ENCODE peak calls at places on chromosomes 2 and 18, in four cellular contexts. One of them, this sample, is unnamed.

GRCh38 chr2:8477511-8478132 is 204.2 kb upstream of the ID2 start:
- DNase-seq in esophagus muscularis mucosa: no peak
- DNase-seq in A673: peak; percentile 43
- DNase-seq in fibroblast of lung: no peak
- DNase-seq in this sample: peak; percentile 87

GRCh38 chr18:63708650-63709049 is 5.9 kb downstream of the SERPINB11 start:
- DNase-seq in esophagus muscularis mucosa: no peak
- DNase-seq in A673: no peak
- DNase-seq in fibroblast of lung: peak; percentile 32
- DNase-seq in this sample: no peak

GRCh38 chr2:189276277-189276676 is 96.7 kb upstream of the COL5A2 start:
- DNase-seq in esophagus muscularis mucosa: no peak
- DNase-seq in A673: peak; percentile 53
- DNase-seq in fibroblast of lung: peak; percentile 98
- DNase-seq in this sample: no peak

GRCh38 chr2:88472811-88473210 is 20.3 kb upstream of the FOXI3 start:
- DNase-seq in esophagus muscularis mucosa: no peak
- DNase-seq in A673: no peak
- DNase-seq in fibroblast of lung: no peak
- DNase-seq in this sample: no peak

GRCh38 chr2:159108178-159108893 is 139.9 kb downstream of the TANC1 start:
- DNase-seq in esophagus muscularis mucosa: no peak
- DNase-seq in A673: no peak
- DNase-seq in fibroblast of lung: no peak
- DNase-seq in this sample: no peak

GRCh38 chr2:236777408-236777807 is 207.8 kb downstream of the ACKR3 start:
- DNase-seq in esophagus muscularis mucosa: no peak
- DNase-seq in A673: no peak
- DNase-seq in fibroblast of lung: no peak
- DNase-seq in this sample: no peak

GRCh38 chr2:23453936-23454460 is 69.0 kb downstream of the KLHL29 start:
- DNase-seq in esophagus muscularis mucosa: no peak
- DNase-seq in A673: no peak
- DNase-seq in fibroblast of lung: no peak
- DNase-seq in this sample: peak; percentile 19

GRCh38 chr2:7886665-7887064 is 795.2 kb upstream of the ID2 start:
- DNase-seq in esophagus muscularis mucosa: peak; percentile 12
- DNase-seq in A673: no peak
- DNase-seq in fibroblast of lung: no peak
- DNase-seq in this sample: no peak

GRCh38 chr2:5549061-5549601 is 143.1 kb upstream of the SOX11 start:
- DNase-seq in esophagus muscularis mucosa: no peak
- DNase-seq in A673: no peak
- DNase-seq in fibroblast of lung: peak; percentile 45
- DNase-seq in this sample: no peak

GRCh38 chr2:232365621-232366321 is 12.8 kb upstream of the ALPP start:
- DNase-seq in esophagus muscularis mucosa: no peak
- DNase-seq in A673: no peak
- DNase-seq in fibroblast of lung: no peak
- DNase-seq in this sample: peak; percentile 56

GRCh38 chr2:232367016-232367415 is 11.5 kb upstream of the ALPP start:
- DNase-seq in esophagus muscularis mucosa: no peak
- DNase-seq in A673: no peak
- DNase-seq in fibroblast of lung: no peak
- DNase-seq in this sample: no peak

GRCh38 chr2:232369126-232369955 is 9.2 kb upstream of the ALPP start:
- DNase-seq in esophagus muscularis mucosa: no peak
- DNase-seq in A673: no peak
- DNase-seq in fibroblast of lung: no peak
- DNase-seq in this sample: no peak

GRCh38 chr2:232368311-232368731 is 10.2 kb upstream of the ALPP start:
- DNase-seq in esophagus muscularis mucosa: no peak
- DNase-seq in A673: no peak
- DNase-seq in fibroblast of lung: no peak
- DNase-seq in this sample: no peak

DNA sequence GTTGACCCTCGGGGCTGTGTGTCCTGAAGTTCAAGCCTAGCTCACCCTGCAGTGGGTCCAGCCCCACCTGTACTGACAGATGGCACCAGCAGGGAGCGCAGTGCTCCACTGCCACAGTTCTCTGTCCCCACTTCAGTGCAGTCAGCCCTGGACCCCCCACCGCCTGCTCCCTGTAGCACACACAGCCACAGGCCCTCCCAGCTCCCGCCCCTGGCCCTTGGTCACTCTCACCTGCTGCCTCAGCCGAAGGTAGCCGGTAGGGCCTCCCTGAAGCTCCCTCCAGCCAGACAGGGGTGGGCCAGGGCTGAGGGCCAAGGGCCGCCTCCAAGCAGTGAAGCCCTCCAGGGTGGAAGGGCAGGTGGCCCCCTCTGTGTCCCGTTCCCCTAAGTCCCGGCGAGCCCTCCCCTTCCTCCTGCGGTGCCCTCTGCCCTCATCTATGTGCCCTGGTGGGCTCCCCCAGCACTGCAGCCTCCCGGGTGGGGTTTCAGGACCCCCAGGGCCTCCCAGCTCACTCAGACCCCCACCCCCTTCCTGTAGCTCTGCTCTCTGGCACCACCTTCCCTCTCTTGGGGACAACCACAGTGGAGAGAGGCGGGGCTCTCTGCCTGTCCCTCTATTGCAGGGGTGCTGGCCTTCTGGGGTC is 10.8 kb upstream of the ALPP start:
- DNase-seq in esophagus muscularis mucosa: no peak
- DNase-seq in A673: no peak
- DNase-seq in fibroblast of lung: no peak
- DNase-seq in this sample: peak; percentile 48
- TF ChIP-seq CTCF in esophagus muscularis mucosa: no peak
- TF ChIP-seq CTCF in A673: no peak
- TF ChIP-seq CTCF in fibroblast of lung: no peak
- TF ChIP-seq CTCF in this sample: peak; percentile 28

DNA sequence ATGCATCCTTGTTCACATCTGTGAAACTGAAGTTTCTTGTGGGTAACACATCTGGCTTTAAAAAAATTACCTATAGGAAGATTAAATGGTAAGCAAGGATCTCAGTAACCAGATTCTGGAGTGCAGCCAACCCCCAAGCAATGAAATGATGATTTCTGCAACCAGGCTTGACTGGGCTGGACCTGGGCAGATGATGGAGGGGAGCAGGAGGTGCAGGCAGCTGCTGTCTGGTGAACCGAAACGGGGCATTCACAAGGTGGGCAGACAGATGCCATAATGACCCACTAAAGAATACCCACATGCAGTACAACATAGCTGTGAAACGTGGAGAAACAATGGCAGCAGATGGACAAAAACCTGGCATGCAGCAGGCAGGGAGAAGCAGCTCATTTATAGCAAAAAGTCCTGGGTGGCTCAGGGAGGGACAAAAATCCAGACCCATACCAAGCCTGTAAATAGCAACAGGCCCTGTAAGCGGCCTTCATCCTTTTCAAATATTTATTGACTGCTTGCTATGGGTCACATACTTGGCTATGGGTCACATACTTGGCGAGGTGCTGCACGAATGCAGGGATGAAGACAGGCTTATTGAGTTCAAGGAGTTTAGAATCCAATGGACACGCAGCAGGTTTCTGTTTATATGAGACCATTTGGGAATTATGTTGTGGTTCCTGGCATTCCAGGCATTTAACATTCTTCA is 244.6 kb downstream of the HRH4 start:
- DNase-seq in esophagus muscularis mucosa: no peak
- DNase-seq in A673: no peak
- DNase-seq in fibroblast of lung: peak; percentile 81
- DNase-seq in this sample: no peak
- H3K4me3 ChIP-seq in esophagus muscularis mucosa: no peak overlapping the region
- H3K4me3 ChIP-seq in A673: no peak overlapping the region
- H3K4me3 ChIP-seq in fibroblast of lung: no peak overlapping the region
- H3K4me3 ChIP-seq in this sample: no peak overlapping the region

GRCh38 chr2:49465157-49465831 is 311.0 kb upstream of the FSHR start:
- DNase-seq in esophagus muscularis mucosa: no peak
- DNase-seq in A673: no peak
- DNase-seq in fibroblast of lung: no peak
- DNase-seq in this sample: no peak

GRCh38 chr2:49459314-49459993 is 305.1 kb upstream of the FSHR start:
- DNase-seq in esophagus muscularis mucosa: no peak
- DNase-seq in A673: no peak
- DNase-seq in fibroblast of lung: no peak
- DNase-seq in this sample: no peak
- TF ChIP-seq CTCF in esophagus muscularis mucosa: no peak
- TF ChIP-seq CTCF in A673: no peak
- TF ChIP-seq CTCF in fibroblast of lung: no peak
- TF ChIP-seq CTCF in this sample: no peak

GRCh38 chr2:70766357-70767093 is 1.5 kb downstream of the ADD2 start:
- DNase-seq in esophagus muscularis mucosa: no peak
- DNase-seq in A673: no peak
- DNase-seq in fibroblast of lung: no peak
- DNase-seq in this sample: no peak
- H3K4me3 ChIP-seq in esophagus muscularis mucosa: peak overlapping the region; percentile 47
- H3K4me3 ChIP-seq in A673: peak overlapping the region; percentile 53
- H3K4me3 ChIP-seq in fibroblast of lung: no peak overlapping the region
- H3K4me3 ChIP-seq in this sample: no peak overlapping the region

DNA sequence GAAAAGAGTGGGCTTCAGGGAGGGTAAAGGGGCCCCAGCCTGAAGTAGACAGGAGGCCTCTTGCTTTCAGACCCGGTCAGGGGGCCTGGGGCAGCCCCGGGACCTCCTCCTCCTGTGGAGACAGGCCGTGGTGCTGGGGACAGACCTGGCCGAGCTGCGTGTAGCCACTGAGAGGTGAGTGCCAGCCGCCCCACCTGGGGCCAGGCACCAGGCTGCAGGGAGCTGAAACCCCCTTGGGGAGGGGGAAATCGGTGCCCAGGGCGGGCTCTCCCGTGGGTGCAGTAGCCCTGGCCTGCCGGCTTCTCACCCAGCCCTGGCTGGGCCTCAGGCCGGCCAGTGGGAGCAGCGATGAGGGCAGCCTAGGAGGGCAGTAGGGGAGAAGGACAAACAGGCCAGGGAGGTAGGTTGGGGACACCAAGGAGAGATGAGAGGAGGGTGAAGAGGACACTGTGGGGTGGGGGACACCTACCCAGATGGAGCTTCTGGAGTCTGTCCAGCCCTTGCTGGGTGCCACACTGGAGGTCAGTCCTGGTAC is 24.0 kb downstream of the CROCC2 start:
- DNase-seq in esophagus muscularis mucosa: no peak
- DNase-seq in A673: no peak
- DNase-seq in fibroblast of lung: no peak
- DNase-seq in this sample: no peak
- TF ChIP-seq CTCF in esophagus muscularis mucosa: no peak
- TF ChIP-seq CTCF in A673: no peak
- TF ChIP-seq CTCF in fibroblast of lung: no peak
- TF ChIP-seq CTCF in this sample: no peak

GRCh38 chr2:227347117-227347516 is 22.1 kb downstream of the MFF start:
- DNase-seq in esophagus muscularis mucosa: no peak
- DNase-seq in A673: no peak
- DNase-seq in fibroblast of lung: no peak
- DNase-seq in this sample: no peak

GRCh38 chr2:227351639-227352038 is 26.6 kb downstream of the MFF start:
- DNase-seq in esophagus muscularis mucosa: no peak
- DNase-seq in A673: peak; percentile 17
- DNase-seq in fibroblast of lung: no peak
- DNase-seq in this sample: no peak

DNA sequence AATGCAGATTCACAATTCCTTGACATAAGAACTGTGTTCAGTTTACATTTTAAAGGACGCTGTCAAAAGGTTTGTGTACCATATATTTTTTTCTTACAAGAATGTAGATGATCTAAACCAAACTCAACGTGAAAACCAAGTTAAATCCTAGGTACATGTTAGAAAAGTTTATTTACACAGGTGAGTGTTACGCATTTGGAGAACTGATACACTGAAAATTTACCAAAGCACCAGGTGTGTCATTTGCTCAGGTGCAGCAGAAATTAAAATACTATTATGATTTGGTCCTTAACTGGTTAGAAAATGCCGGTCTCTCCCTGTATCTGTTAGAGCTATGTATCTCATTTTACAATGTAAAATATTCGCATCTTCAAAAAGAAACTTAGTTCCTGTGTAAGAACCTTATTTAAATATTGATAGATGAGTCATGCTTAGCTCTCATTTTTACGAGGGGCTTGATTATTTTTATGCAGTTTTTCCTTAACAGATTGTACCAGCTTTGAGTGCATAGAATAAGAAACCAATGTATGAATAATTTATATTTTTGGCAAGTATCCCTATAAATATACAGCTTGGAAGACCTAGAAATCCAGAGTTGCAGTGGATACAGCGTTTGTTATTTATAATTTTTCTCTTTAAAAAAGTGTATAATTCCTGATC is 25.1 kb downstream of the MFF start:
- DNase-seq in esophagus muscularis mucosa: no peak
- DNase-seq in A673: peak; percentile 48
- DNase-seq in fibroblast of lung: no peak
- DNase-seq in this sample: no peak
- H3K4me3 ChIP-seq in esophagus muscularis mucosa: no peak overlapping the region
- H3K4me3 ChIP-seq in A673: no peak overlapping the region
- H3K4me3 ChIP-seq in fibroblast of lung: no peak overlapping the region
- H3K4me3 ChIP-seq in this sample: no peak overlapping the region

GRCh38 chr2:142504754-142505153 is 372.7 kb upstream of the KYNU start:
- DNase-seq in esophagus muscularis mucosa: no peak
- DNase-seq in A673: no peak
- DNase-seq in fibroblast of lung: no peak
- DNase-seq in this sample: no peak
- TF ChIP-seq CTCF in esophagus muscularis mucosa: no peak
- TF ChIP-seq CTCF in A673: no peak
- TF ChIP-seq CTCF in fibroblast of lung: no peak
- TF ChIP-seq CTCF in this sample: no peak

GRCh38 chr2:212683346-212683745 is 144.7 kb upstream of the ERBB4 start:
- DNase-seq in esophagus muscularis mucosa: no peak
- DNase-seq in A673: peak; percentile 50
- DNase-seq in fibroblast of lung: peak; percentile 8
- DNase-seq in this sample: no peak
- H3K4me3 ChIP-seq in esophagus muscularis mucosa: no peak overlapping the region
- H3K4me3 ChIP-seq in A673: no peak overlapping the region
- H3K4me3 ChIP-seq in fibroblast of lung: no peak overlapping the region
- H3K4me3 ChIP-seq in this sample: no peak overlapping the region